ENCODE peak calls at places on chromosomes 1 and 21, in eight cellular contexts. M is uterus; N is CD8-positive, alpha-beta memory T cell; H is tibial artery; S is thyroid gland; T is esophagus squamous epithelium; R is astrocyte; D is NT2/D1. A is an unnamed sample. For H3K4me1, the result is how much of the 10 kb centered on the place peaks cover.

GRCh38 chr1:119587328-119587727 is 60.7 kb downstream of the ZNF697 start:
- DNase-seq in M (no peak), N (no peak), H (no peak), S (peak), T (no peak), R (peak), D (no peak), A (no peak)

GRCh38 chr1:224432672-224433040 is 1.9 kb downstream of the WDR26 start:
- DNase-seq in M (no peak), N (peak), H (no peak), S (no peak), T (no peak), R (no peak), D (no peak), A (no peak)

GRCh38 chr1:173014145-173014544 is 36.6 kb downstream of the TNFSF18 start:
- DNase-seq in M (no peak), N (no peak), H (no peak), S (no peak), T (no peak), R (no peak), D (no peak), A (no peak)

GRCh38 chr1:160211010-160211790 is 6.0 kb downstream of the PEA15 start:
- DNase-seq in M (no peak), N (no peak), H (no peak), S (no peak), T (no peak), R (no peak), D (no peak), A (no peak)

GRCh38 chr1:42747125-42747524 is 7.1 kb upstream of the CLDN19 start:
- DNase-seq in M (no peak), N (peak), H (no peak), S (peak), T (no peak), R (no peak), D (peak), A (peak)

GRCh38 chr21:35102488-35103407 is 53.6 kb upstream of the RUNX1 start:
- DNase-seq in M (no peak), N (peak), H (peak), S (no peak), T (no peak), R (no peak), D (no peak), A (peak)

GRCh38 chr1:36320291-36320758 is 3.1 kb downstream of the EVA1B start:
- DNase-seq in M (peak), N (no peak), H (no peak), S (peak), T (no peak), R (no peak), D (no peak), A (no peak)

GRCh38 chr1:115082949-115083348 is 6.4 kb downstream of the TSPAN2 start:
- DNase-seq in M (no peak), N (no peak), H (no peak), S (no peak), T (no peak), R (no peak), D (no peak), A (no peak)

GRCh38 chr1:213623862-213624261 is 363.9 kb upstream of the PROX1 start:
- DNase-seq in M (no peak), N (no peak), H (no peak), S (no peak), T (no peak), R (no peak), D (no peak), A (no peak)

GRCh38 chr1:240888039-240888786 is 276.3 kb upstream of the GREM2 start:
- DNase-seq in M (no peak), N (no peak), H (no peak), S (no peak), T (no peak), R (no peak), D (peak), A (no peak)

GRCh38 chr1:113101588-113101987 is 28.6 kb downstream of the LRIG2 start:
- DNase-seq in M (no peak), N (no peak), H (no peak), S (no peak), T (no peak), R (peak), D (no peak), A (no peak)

GRCh38 chr21:45226540-45227326 is 61.0 kb downstream of the POFUT2 start:
- DNase-seq in M (no peak), N (no peak), H (no peak), S (no peak), T (no peak), R (no peak), D (no peak), A (no peak)

GRCh38 chr1:9291914-9292360 is 757 bp upstream of the SPSB1 start:
- DNase-seq in M (peak), N (no peak), H (peak), S (peak), T (no peak), R (peak), D (no peak), A (no peak)

GRCh38 chr1:77888071-77888428 is 374 bp upstream of the NEXN start:
- DNase-seq in M (no peak), N (no peak), H (no peak), S (peak), T (no peak), R (peak), D (no peak), A (no peak)

DNA sequence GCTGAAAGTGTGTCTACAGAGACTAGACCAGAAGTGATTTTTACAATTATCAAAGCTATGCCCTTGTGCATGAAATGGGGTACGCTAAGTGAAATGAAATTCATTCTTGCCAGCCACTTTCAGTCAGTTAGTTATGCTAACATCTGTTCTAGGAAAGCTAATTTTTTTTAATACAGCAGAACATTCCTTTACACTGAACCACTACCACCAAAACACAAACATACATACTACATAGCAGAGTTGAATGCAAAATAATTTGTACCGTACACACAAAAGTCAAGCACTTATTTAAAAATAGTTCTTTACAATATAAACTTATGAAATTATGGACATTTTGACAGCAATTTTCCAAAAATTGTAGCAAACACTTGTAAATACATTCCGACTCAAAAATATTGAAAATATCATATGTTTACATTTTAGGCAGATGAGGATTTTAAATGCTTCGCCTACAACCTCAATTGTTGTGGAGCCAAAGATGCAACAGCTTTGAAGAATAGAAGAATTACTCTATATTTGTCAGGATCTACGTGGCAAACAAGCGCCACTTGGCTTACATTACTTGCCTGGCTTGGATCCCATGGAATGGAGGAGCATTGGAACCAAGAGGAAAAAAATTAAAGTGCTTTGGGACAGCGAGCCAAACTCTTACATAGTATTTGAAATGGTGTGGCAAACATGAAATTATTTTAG is 30.6 kb downstream of the WLS start:
- DNase-seq in M (no peak), N (no peak), H (peak), S (no peak), T (no peak), R (no peak), D (no peak), A (no peak)
- H3K4me1 ChIP-seq in M (under half), N (under half), H (under half), S (under half), T (half or more), R (half or more), D (under half), A (under half)

GRCh38 chr1:2314297-2314802 is 77.0 kb downstream of the MORN1 start:
- DNase-seq in M (peak), N (no peak), H (peak), S (peak), T (no peak), R (no peak), D (peak), A (peak)
- H3K4me1 ChIP-seq in M (under half), N (under half), H (half or more), S (under half), T (half or more), R (under half), D (under half), A (half or more)

GRCh38 chr1:54297596-54298283 is 97.8 kb downstream of the MRPL37 start:
- DNase-seq in M (no peak), N (no peak), H (no peak), S (no peak), T (no peak), R (no peak), D (no peak), A (no peak)

GRCh38 chr1:54291276-54292014 is 91.5 kb downstream of the MRPL37 start:
- DNase-seq in M (no peak), N (no peak), H (no peak), S (no peak), T (no peak), R (no peak), D (no peak), A (no peak)

GRCh38 chr1:54296666-54297065 is 96.7 kb downstream of the MRPL37 start:
- DNase-seq in M (no peak), N (no peak), H (no peak), S (no peak), T (no peak), R (no peak), D (no peak), A (no peak)

GRCh38 chr1:54292015-54292739 is 92.2 kb downstream of the MRPL37 start:
- DNase-seq in M (no peak), N (no peak), H (no peak), S (no peak), T (no peak), R (no peak), D (no peak), A (no peak)

GRCh38 chr1:54294846-54295245 is 94.9 kb downstream of the MRPL37 start:
- DNase-seq in M (no peak), N (no peak), H (no peak), S (no peak), T (no peak), R (peak), D (no peak), A (no peak)
- H3K4me1 ChIP-seq in M (under half), N (half or more), H (half or more), S (under half), T (half or more), R (under half), D (under half), A (under half)

GRCh38 chr1:207868769-207869721 is 41.9 kb downstream of the CD34 start:
- DNase-seq in M (peak), N (peak), H (peak), S (peak), T (no peak), R (peak), D (peak), A (peak)
- H3K4me1 ChIP-seq in M (under half), N (half or more), H (under half), S (under half), T (half or more), R (under half), D (under half), A (half or more)